ENCODE peak calls at places on chromosomes 13 and 19, in nine cellular contexts. One of them, this sample, is unnamed.

GRCh38 chr19:3506384-3507340 is 551 bp downstream of the FZR1 start:
- DNase-seq in GM23338: peak
- DNase-seq in OCI-LY7: peak
- DNase-seq in Calu3: no peak
- DNase-seq in WTC11: no peak
- DNase-seq in AG09319: no peak
- DNase-seq in H9: no peak
- DNase-seq in cardiac muscle cell: peak
- DNase-seq in fibroblast of the aortic adventitia: no peak
- DNase-seq in this sample: peak

GRCh38 chr19:14686411-14686810 is 3.4 kb upstream of the ZNF333 start:
- DNase-seq in AG09319: no peak
- DNase-seq in GM23338: peak
- DNase-seq in cardiac muscle cell: peak
- DNase-seq in Calu3: peak
- DNase-seq in WTC11: peak
- DNase-seq in fibroblast of the aortic adventitia: peak
- DNase-seq in OCI-LY7: peak
- DNase-seq in H9: no peak
- DNase-seq in this sample: peak

GRCh38 chr13:46184277-46184699 is 2.3 kb upstream of the LCP1 start:
- DNase-seq in cardiac muscle cell: peak
- DNase-seq in Calu3: peak
- DNase-seq in OCI-LY7: peak
- DNase-seq in AG09319: no peak
- DNase-seq in H9: peak
- DNase-seq in WTC11: peak
- DNase-seq in fibroblast of the aortic adventitia: no peak
- DNase-seq in GM23338: peak
- DNase-seq in this sample: peak

GRCh38 chr13:25657062-25657588 is 285.4 kb downstream of the ATP8A2 start:
- DNase-seq in OCI-LY7: no peak
- DNase-seq in Calu3: no peak
- DNase-seq in WTC11: no peak
- DNase-seq in AG09319: no peak
- DNase-seq in cardiac muscle cell: no peak
- DNase-seq in GM23338: no peak
- DNase-seq in H9: no peak
- DNase-seq in fibroblast of the aortic adventitia: no peak
- DNase-seq in this sample: no peak

GRCh38 chr19:40744554-40745401 is 5.5 kb downstream of the ACTMAP start:
- DNase-seq in OCI-LY7: peak
- DNase-seq in Calu3: no peak
- DNase-seq in WTC11: peak
- DNase-seq in AG09319: no peak
- DNase-seq in cardiac muscle cell: peak
- DNase-seq in H9: peak
- DNase-seq in GM23338: peak
- DNase-seq in fibroblast of the aortic adventitia: no peak
- DNase-seq in this sample: peak

GRCh38 chr19:33462112-33462726 is 59.4 kb downstream of the PEPD start:
- DNase-seq in cardiac muscle cell: no peak
- DNase-seq in OCI-LY7: no peak
- DNase-seq in WTC11: no peak
- DNase-seq in fibroblast of the aortic adventitia: no peak
- DNase-seq in GM23338: no peak
- DNase-seq in AG09319: no peak
- DNase-seq in Calu3: no peak
- DNase-seq in H9: peak
- DNase-seq in this sample: no peak

GRCh38 chr13:58341318-58341717 is 709.8 kb downstream of the PCDH17 start:
- DNase-seq in GM23338: no peak
- DNase-seq in Calu3: no peak
- DNase-seq in cardiac muscle cell: no peak
- DNase-seq in OCI-LY7: no peak
- DNase-seq in fibroblast of the aortic adventitia: no peak
- DNase-seq in AG09319: no peak
- DNase-seq in H9: no peak
- DNase-seq in WTC11: no peak
- DNase-seq in this sample: no peak

GRCh38 chr13:51122868-51123267 is 11.8 kb upstream of the C13orf42 start:
- DNase-seq in GM23338: no peak
- DNase-seq in fibroblast of the aortic adventitia: no peak
- DNase-seq in H9: no peak
- DNase-seq in cardiac muscle cell: no peak
- DNase-seq in WTC11: no peak
- DNase-seq in Calu3: peak
- DNase-seq in AG09319: no peak
- DNase-seq in OCI-LY7: no peak
- DNase-seq in this sample: no peak

GRCh38 chr13:41696163-41697003 is 239.0 kb downstream of the RGCC start:
- DNase-seq in OCI-LY7: peak
- DNase-seq in Calu3: no peak
- DNase-seq in GM23338: peak
- DNase-seq in H9: no peak
- DNase-seq in WTC11: no peak
- DNase-seq in cardiac muscle cell: peak
- DNase-seq in AG09319: peak
- DNase-seq in fibroblast of the aortic adventitia: peak
- DNase-seq in this sample: no peak

GRCh38 chr19:4019578-4019977 is 12.0 kb downstream of the PIAS4 start:
- DNase-seq in fibroblast of the aortic adventitia: no peak
- DNase-seq in WTC11: no peak
- DNase-seq in cardiac muscle cell: no peak
- DNase-seq in Calu3: no peak
- DNase-seq in GM23338: no peak
- DNase-seq in H9: no peak
- DNase-seq in OCI-LY7: no peak
- DNase-seq in AG09319: no peak
- DNase-seq in this sample: no peak

GRCh38 chr19:50178320-50178719 is 15.2 kb upstream of the IZUMO2 start:
- DNase-seq in cardiac muscle cell: no peak
- DNase-seq in Calu3: no peak
- DNase-seq in AG09319: no peak
- DNase-seq in fibroblast of the aortic adventitia: no peak
- DNase-seq in WTC11: no peak
- DNase-seq in H9: no peak
- DNase-seq in GM23338: no peak
- DNase-seq in OCI-LY7: peak
- DNase-seq in this sample: no peak

GRCh38 chr19:21084343-21084742 is 2.3 kb downstream of the ZNF714 start:
- DNase-seq in H9: no peak
- DNase-seq in fibroblast of the aortic adventitia: peak
- DNase-seq in Calu3: no peak
- DNase-seq in GM23338: no peak
- DNase-seq in WTC11: no peak
- DNase-seq in AG09319: no peak
- DNase-seq in cardiac muscle cell: no peak
- DNase-seq in OCI-LY7: no peak
- DNase-seq in this sample: no peak

GRCh38 chr13:73466561-73466960 is 407.8 kb downstream of the KLF5 start:
- DNase-seq in AG09319: no peak
- DNase-seq in OCI-LY7: no peak
- DNase-seq in GM23338: no peak
- DNase-seq in WTC11: no peak
- DNase-seq in cardiac muscle cell: no peak
- DNase-seq in H9: no peak
- DNase-seq in Calu3: no peak
- DNase-seq in fibroblast of the aortic adventitia: no peak
- DNase-seq in this sample: no peak

GRCh38 chr13:85651440-85651839 is 147.8 kb downstream of the SLITRK6 start:
- DNase-seq in H9: no peak
- DNase-seq in WTC11: no peak
- DNase-seq in GM23338: no peak
- DNase-seq in AG09319: no peak
- DNase-seq in Calu3: no peak
- DNase-seq in fibroblast of the aortic adventitia: no peak
- DNase-seq in OCI-LY7: no peak
- DNase-seq in cardiac muscle cell: no peak
- DNase-seq in this sample: no peak

GRCh38 chr13:67146523-67147130 is 83.5 kb downstream of the PCDH9 start:
- DNase-seq in Calu3: no peak
- DNase-seq in AG09319: no peak
- DNase-seq in cardiac muscle cell: no peak
- DNase-seq in fibroblast of the aortic adventitia: no peak
- DNase-seq in H9: no peak
- DNase-seq in GM23338: no peak
- DNase-seq in WTC11: no peak
- DNase-seq in OCI-LY7: no peak
- DNase-seq in this sample: no peak

GRCh38 chr19:18399008-18399407 is 1.6 kb upstream of the LRRC25 start:
- DNase-seq in H9: no peak
- DNase-seq in OCI-LY7: no peak
- DNase-seq in WTC11: no peak
- DNase-seq in Calu3: peak
- DNase-seq in fibroblast of the aortic adventitia: peak
- DNase-seq in AG09319: no peak
- DNase-seq in GM23338: no peak
- DNase-seq in cardiac muscle cell: no peak
- DNase-seq in this sample: no peak

GRCh38 chr19:2097330-2098327 is 914 bp downstream of the IZUMO4 start:
- DNase-seq in AG09319: no peak
- DNase-seq in WTC11: no peak
- DNase-seq in Calu3: no peak
- DNase-seq in cardiac muscle cell: no peak
- DNase-seq in GM23338: peak
- DNase-seq in fibroblast of the aortic adventitia: no peak
- DNase-seq in OCI-LY7: peak
- DNase-seq in H9: no peak
- DNase-seq in this sample: peak

GRCh38 chr19:50459067-50459456 is 17.2 kb upstream of the EMC10 start:
- DNase-seq in fibroblast of the aortic adventitia: no peak
- DNase-seq in GM23338: no peak
- DNase-seq in Calu3: no peak
- DNase-seq in OCI-LY7: no peak
- DNase-seq in WTC11: no peak
- DNase-seq in AG09319: no peak
- DNase-seq in H9: no peak
- DNase-seq in cardiac muscle cell: no peak
- DNase-seq in this sample: no peak

GRCh38 chr19:2255982-2256685 is at the start of gene JSRP1:
- DNase-seq in cardiac muscle cell: no peak
- DNase-seq in H9: no peak
- DNase-seq in OCI-LY7: peak
- DNase-seq in AG09319: no peak
- DNase-seq in GM23338: peak
- DNase-seq in fibroblast of the aortic adventitia: no peak
- DNase-seq in WTC11: peak
- DNase-seq in Calu3: no peak
- DNase-seq in this sample: peak

GRCh38 chr19:7366701-7367420 is 18.1 kb downstream of the ARHGEF18 start:
- DNase-seq in cardiac muscle cell: no peak
- DNase-seq in fibroblast of the aortic adventitia: peak
- DNase-seq in H9: no peak
- DNase-seq in Calu3: no peak
- DNase-seq in OCI-LY7: peak
- DNase-seq in GM23338: peak
- DNase-seq in WTC11: no peak
- DNase-seq in AG09319: no peak
- DNase-seq in this sample: peak
- TF ChIP-seq CTCF in cardiac muscle cell: peak
- TF ChIP-seq CTCF in fibroblast of the aortic adventitia: peak
- TF ChIP-seq CTCF in H9: peak
- TF ChIP-seq CTCF in Calu3: no peak
- TF ChIP-seq CTCF in OCI-LY7: peak
- TF ChIP-seq CTCF in GM23338: peak
- TF ChIP-seq CTCF in WTC11: peak
- TF ChIP-seq CTCF in AG09319: peak
- TF ChIP-seq CTCF in this sample: peak

DNA sequence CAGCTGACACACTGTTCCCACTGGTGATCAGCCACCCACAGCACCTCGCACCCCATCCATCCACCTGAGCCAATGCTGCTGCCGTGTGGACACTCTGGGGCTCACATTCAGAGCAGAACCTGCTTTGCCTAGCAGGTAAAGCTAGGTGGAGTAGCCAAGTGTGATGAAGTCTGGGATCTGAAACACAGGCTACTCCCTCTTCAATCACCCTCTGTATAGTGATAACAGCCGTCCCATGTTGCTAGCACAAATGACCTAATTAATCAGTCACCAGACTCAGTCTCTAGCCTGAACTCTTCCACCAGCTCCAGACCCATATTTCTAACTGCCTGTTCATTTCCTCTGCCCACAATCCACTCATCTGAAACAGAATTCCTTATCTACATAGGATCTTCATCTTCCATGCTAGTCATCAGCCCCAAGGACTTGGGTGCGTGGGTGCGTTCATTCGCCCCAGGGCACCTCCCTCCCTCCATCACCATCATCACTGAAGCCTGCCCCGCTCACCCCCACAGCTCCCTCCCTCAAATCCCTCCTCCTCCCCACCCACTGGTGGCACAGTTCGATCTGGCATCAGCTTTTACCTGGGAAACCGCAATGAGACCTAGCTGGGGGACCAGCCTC is 19.8 kb downstream of the STK24 start:
- DNase-seq in cardiac muscle cell: no peak
- DNase-seq in WTC11: no peak
- DNase-seq in AG09319: no peak
- DNase-seq in Calu3: no peak
- DNase-seq in H9: no peak
- DNase-seq in fibroblast of the aortic adventitia: no peak
- DNase-seq in OCI-LY7: no peak
- DNase-seq in GM23338: no peak
- DNase-seq in this sample: no peak
- TF ChIP-seq CTCF in cardiac muscle cell: no peak
- TF ChIP-seq CTCF in WTC11: no peak
- TF ChIP-seq CTCF in AG09319: no peak
- TF ChIP-seq CTCF in Calu3: no peak
- TF ChIP-seq CTCF in H9: no peak
- TF ChIP-seq CTCF in fibroblast of the aortic adventitia: no peak
- TF ChIP-seq CTCF in OCI-LY7: no peak
- TF ChIP-seq CTCF in GM23338: peak
- TF ChIP-seq CTCF in this sample: no peak

DNA sequence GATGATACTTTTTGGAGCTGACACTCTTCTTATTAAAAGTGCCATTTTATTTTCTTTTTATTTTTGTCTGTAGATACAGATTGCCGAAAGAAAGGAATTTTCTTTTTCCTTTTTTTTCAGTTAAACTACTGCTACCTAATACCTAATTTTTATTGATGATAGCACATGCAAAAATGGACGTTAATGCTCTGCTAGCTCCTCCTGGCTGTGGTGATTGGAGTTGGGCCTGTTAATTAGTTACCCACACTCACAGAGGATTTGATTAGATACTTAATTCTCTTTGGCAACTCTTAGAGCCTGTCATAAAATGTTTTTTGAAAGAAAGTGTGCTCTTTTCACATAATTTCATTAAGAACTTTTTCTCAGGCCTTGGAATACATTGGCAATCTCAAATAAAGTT is 366.8 kb downstream of the DCT start:
- DNase-seq in AG09319: no peak
- DNase-seq in GM23338: no peak
- DNase-seq in OCI-LY7: no peak
- DNase-seq in fibroblast of the aortic adventitia: no peak
- DNase-seq in H9: no peak
- DNase-seq in WTC11: no peak
- DNase-seq in cardiac muscle cell: no peak
- DNase-seq in Calu3: no peak
- DNase-seq in this sample: no peak
- TF ChIP-seq CTCF in AG09319: no peak
- TF ChIP-seq CTCF in GM23338: peak
- TF ChIP-seq CTCF in OCI-LY7: no peak
- TF ChIP-seq CTCF in fibroblast of the aortic adventitia: no peak
- TF ChIP-seq CTCF in H9: no peak
- TF ChIP-seq CTCF in WTC11: no peak
- TF ChIP-seq CTCF in cardiac muscle cell: no peak
- TF ChIP-seq CTCF in Calu3: no peak
- TF ChIP-seq CTCF in this sample: no peak

GRCh38 chr19:10217085-10217484 is 14.0 kb downstream of the S1PR2 start:
- DNase-seq in OCI-LY7: no peak
- DNase-seq in Calu3: no peak
- DNase-seq in cardiac muscle cell: no peak
- DNase-seq in GM23338: no peak
- DNase-seq in WTC11: no peak
- DNase-seq in AG09319: no peak
- DNase-seq in fibroblast of the aortic adventitia: no peak
- DNase-seq in H9: no peak
- DNase-seq in this sample: no peak
- TF ChIP-seq CTCF in OCI-LY7: no peak
- TF ChIP-seq CTCF in Calu3: no peak
- TF ChIP-seq CTCF in cardiac muscle cell: no peak
- TF ChIP-seq CTCF in GM23338: no peak
- TF ChIP-seq CTCF in WTC11: no peak
- TF ChIP-seq CTCF in AG09319: no peak
- TF ChIP-seq CTCF in fibroblast of the aortic adventitia: no peak
- TF ChIP-seq CTCF in H9: no peak
- TF ChIP-seq CTCF in this sample: no peak

This sample was measured in GM20000.